ENCODE peak calls at places on chromosomes 1 and 21, in four cellular contexts. Y is right atrium auricular region, B is cardiac muscle cell, I is BE2C. L is an unnamed sample. For H3K36me3, the result is how much of the 10 kb centered on the place peaks cover.

GRCh38 chr1:83033682-83034081 is 965.2 kb downstream of the TTLL7 start:
- DNase-seq in Y (no peak), B (no peak), I (no peak), L (no peak)

GRCh38 chr1:70745199-70745598 is 302.4 kb downstream of the PTGER3 start:
- DNase-seq in Y (no peak), B (no peak), I (peak), L (no peak)

GRCh38 chr1:27615346-27616004 is 11.5 kb upstream of the AHDC1 start:
- DNase-seq in Y (no peak), B (no peak), I (no peak), L (no peak)

GRCh38 chr21:28872218-28872617 is 120.5 kb downstream of the LTN1 start:
- DNase-seq in Y (no peak), B (no peak), I (no peak), L (no peak)

GRCh38 chr21:34939673-34940321 is 109.3 kb downstream of the RUNX1 start:
- DNase-seq in Y (no peak), B (no peak), I (no peak), L (no peak)

GRCh38 chr1:57422271-57423134 is 1.4 kb downstream of the DAB1 start:
- DNase-seq in Y (no peak), B (peak), I (no peak), L (no peak)

GRCh38 chr1:27536767-27537166 is 46.8 kb upstream of the WASF2 start:
- DNase-seq in Y (no peak), B (peak), I (peak), L (peak)

GRCh38 chr1:21594935-21595897 is 73.9 kb downstream of the RAP1GAP start:
- DNase-seq in Y (peak), B (peak), I (peak), L (peak)

GRCh38 chr1:204065174-204065985 is 7.5 kb upstream of the SOX13 start:
- DNase-seq in Y (no peak), B (no peak), I (no peak), L (no peak)
- TF ChIP-seq CTCF in Y (no peak), B (no peak), I (no peak), L (no peak)

GRCh38 chr1:12333036-12333785 is 103.4 kb downstream of the VPS13D start:
- DNase-seq in Y (no peak), B (no peak), I (no peak), L (no peak)

GRCh38 chr1:12338017-12338416 is 108.2 kb downstream of the VPS13D start:
- DNase-seq in Y (no peak), B (no peak), I (no peak), L (no peak)

GRCh38 chr1:12338793-12339192 is 109.0 kb downstream of the VPS13D start:
- DNase-seq in Y (no peak), B (no peak), I (no peak), L (no peak)

GRCh38 chr1:12336436-12336835 is 106.6 kb downstream of the VPS13D start:
- DNase-seq in Y (no peak), B (peak), I (no peak), L (no peak)

GRCh38 chr1:12335815-12336214 is 106.0 kb downstream of the VPS13D start:
- DNase-seq in Y (no peak), B (no peak), I (no peak), L (no peak)
- H3K36me3 ChIP-seq in Y (under half), B (under half), I (under half), L (under half)

GRCh38 chr1:168789501-168789900 is 60.5 kb upstream of the DPT start:
- DNase-seq in Y (no peak), B (no peak), I (no peak), L (no peak)
- TF ChIP-seq CTCF in Y (no peak), B (no peak), I (peak), L (no peak)

GRCh38 chr1:180498594-180498993 is 3.8 kb downstream of the ACBD6 start:
- DNase-seq in Y (no peak), B (no peak), I (no peak), L (no peak)

GRCh38 chr1:180489313-180489712 is 13.1 kb downstream of the ACBD6 start:
- DNase-seq in Y (no peak), B (no peak), I (no peak), L (no peak)

GRCh38 chr1:180489976-180490375 is 12.4 kb downstream of the ACBD6 start:
- DNase-seq in Y (no peak), B (no peak), I (no peak), L (no peak)

GRCh38 chr1:180488661-180489060 is 13.7 kb downstream of the ACBD6 start:
- DNase-seq in Y (no peak), B (no peak), I (no peak), L (no peak)

GRCh38 chr1:180494370-180494769 is 8.0 kb downstream of the ACBD6 start:
- DNase-seq in Y (no peak), B (no peak), I (no peak), L (no peak)
- H3K36me3 ChIP-seq in Y (under half), B (under half), I (under half), L (under half)

DNA sequence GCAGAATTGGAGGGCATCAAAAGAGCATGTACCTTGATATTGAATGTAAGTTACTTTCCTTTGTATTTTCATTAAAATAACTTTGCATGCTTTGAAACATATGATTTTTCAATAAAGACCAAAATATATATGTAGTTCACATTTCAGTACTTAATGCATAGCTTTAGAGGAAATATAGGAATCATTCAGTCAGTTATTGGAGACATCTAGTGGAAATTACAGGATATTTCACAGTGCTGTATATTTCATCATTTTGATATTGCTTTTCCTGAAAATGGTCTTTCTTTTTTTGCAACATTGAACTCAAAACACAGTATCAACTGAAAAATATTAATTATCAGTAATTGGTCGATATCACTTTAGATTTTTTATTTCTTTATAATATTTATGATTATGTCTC is 375.8 kb downstream of the NCAM2 start:
- DNase-seq in Y (no peak), B (no peak), I (no peak), L (no peak)
- TF ChIP-seq CTCF in Y (peak), B (peak), I (peak), L (no peak)